ENCODE peak calls at places on chromosomes 6 and 20, in four cellular contexts. L is activated gamma-delta T cell treated with Interleukin-2 at 50 U/mL for 16 hours, J is HTR-8/SVneo, F is HL-60. E is an unnamed sample.

GRCh38 chr6:119742188-119742803 is 392.7 kb upstream of the MAN1A1 start:
- DNase-seq in L (peak; percentile 39), J (peak; percentile 21), F (peak; percentile 20), E (peak; percentile 24)

GRCh38 chr6:88843040-88843439 is 120.4 kb downstream of the RNGTT start:
- DNase-seq in L (no peak), J (no peak), F (no peak), E (no peak)

GRCh38 chr20:53274365-53274764 is 302.2 kb downstream of the TSHZ2 start:
- DNase-seq in L (no peak), J (no peak), F (no peak), E (no peak)

GRCh38 chr6:150256618-150257272 is 112.1 kb upstream of the IYD start:
- DNase-seq in L (no peak), J (no peak), F (peak; percentile 16), E (no peak)

GRCh38 chr20:44071057-44071456 is 115.9 kb downstream of the JPH2 start:
- DNase-seq in L (no peak), J (no peak), F (no peak), E (no peak)

GRCh38 chr6:130882370-130882769 is 55.2 kb downstream of the SMLR1 start:
- DNase-seq in L (no peak), J (no peak), F (no peak), E (no peak)

GRCh38 chr6:139376604-139377218 is 2.3 kb upstream of the CITED2 start:
- DNase-seq in L (no peak), J (no peak), F (no peak), E (no peak)

GRCh38 chr20:17442588-17442987 is 88.6 kb downstream of the BFSP1 start:
- DNase-seq in L (no peak), J (no peak), F (no peak), E (no peak)

GRCh38 chr6:161272600-161273355 is 1.1 kb downstream of the AGPAT4 start:
- DNase-seq in L (no peak), J (no peak), F (no peak), E (no peak)

GRCh38 chr6:166046232-166046631 is 121.4 kb downstream of the TBXT start:
- DNase-seq in L (no peak), J (peak; percentile 18), F (no peak), E (no peak)

GRCh38 chr6:31203345-31203979 is 33.0 kb upstream of the POU5F1 start:
- DNase-seq in L (peak; percentile 48), J (no peak), F (peak; percentile 74), E (no peak)

GRCh38 chr6:44332585-44332984 is 9.9 kb upstream of the SPATS1 start:
- DNase-seq in L (no peak), J (no peak), F (no peak), E (no peak)